ENCODE peak calls at places on chromosomes 16 and 17, in nine cellular contexts. J is CD8-positive, alpha-beta T cell; H is A549; Z is upper lobe of right lung; M is lower lobe of right lung; F is heart left ventricle; P is uterus; N is tibial artery; E is neural progenitor cell. G is an unnamed sample.
A peak's percentile ranks its signal among the peaks of the same experiment; 100 is the strongest.

GRCh38 chr16:10619271-10619849 is 39.0 kb upstream of the EMP2 start:
- DNase-seq in P (no peak), Z (peak; percentile 85), F (peak; percentile 74), J (no peak), H (no peak), N (no peak), M (peak; percentile 83), E (peak; percentile 50), G (no peak)

GRCh38 chr17:80781188-80781577 is 210.5 kb upstream of the CHMP6 start:
- DNase-seq in N (peak; percentile 68), J (no peak), H (no peak), Z (peak; percentile 77), M (peak; percentile 70), E (no peak), F (no peak), P (no peak), G (no peak)

GRCh38 chr17:30969989-30970680 is 704 bp upstream of the RNF135 start:
- DNase-seq in M (no peak), F (no peak), E (peak; percentile 54), N (peak; percentile 60), Z (no peak), H (peak; percentile 57), P (no peak), J (no peak), G (no peak)

GRCh38 chr16:30009990-30010816 is 624 bp downstream of the DOC2A start:
- DNase-seq in N (no peak), Z (no peak), P (no peak), E (no peak), J (no peak), H (no peak), F (no peak), M (no peak), G (no peak)

GRCh38 chr17:81738801-81739393 is 26.8 kb downstream of the SLC25A10 start:
- DNase-seq in N (no peak), F (no peak), H (no peak), P (no peak), Z (peak; percentile 55), J (no peak), E (no peak), M (peak; percentile 39), G (no peak)

GRCh38 chr16:48220891-48221290 is 23.2 kb upstream of the LONP2 start:
- DNase-seq in N (no peak), H (no peak), Z (no peak), E (no peak), P (no peak), F (no peak), J (no peak), M (no peak), G (no peak)

GRCh38 chr17:4209611-4210010 is 54.2 kb downstream of the ANKFY1 start:
- DNase-seq in J (no peak), F (peak; percentile 66), E (no peak), M (no peak), H (no peak), Z (no peak), N (no peak), P (no peak), G (no peak)

GRCh38 chr17:49148171-49148570 is 15.6 kb downstream of the B4GALNT2 start:
- DNase-seq in J (no peak), F (no peak), M (no peak), E (no peak), P (no peak), N (no peak), Z (no peak), H (no peak), G (no peak)

GRCh38 chr16:15542261-15542660 is 100.7 kb downstream of the MARF1 start:
- DNase-seq in Z (no peak), M (no peak), P (no peak), H (no peak), J (no peak), F (no peak), N (no peak), E (no peak), G (no peak)

GRCh38 chr16:29107299-29107698 is 122.4 kb downstream of the LAT start:
- DNase-seq in Z (no peak), H (no peak), P (no peak), N (no peak), M (no peak), J (no peak), E (peak; percentile 40), F (no peak), G (no peak)

GRCh38 chr17:78142113-78142861 is 3.9 kb upstream of the C17orf99 start:
- DNase-seq in P (no peak), F (no peak), E (no peak), J (no peak), H (peak; percentile 85), M (peak; percentile 86), N (no peak), Z (peak; percentile 89), G (no peak)

GRCh38 chr17:55420776-55421178 is 858 bp downstream of the MMD start:
- DNase-seq in E (peak; percentile 49), M (peak; percentile 71), F (peak; percentile 66), J (peak; percentile 7), Z (peak; percentile 76), H (peak; percentile 41), N (peak; percentile 73), P (peak; percentile 39), G (peak; percentile 26)

GRCh38 chr16:15604460-15605390 is 38.2 kb downstream of the MARF1 start:
- DNase-seq in J (no peak), Z (no peak), M (no peak), N (no peak), P (no peak), H (no peak), E (no peak), F (no peak), G (no peak)

GRCh38 chr17:81520021-81520894 is 7.7 kb upstream of the ACTG1 start:
- DNase-seq in E (peak; percentile 7), H (no peak), J (no peak), Z (peak; percentile 67), P (no peak), N (no peak), F (peak; percentile 23), M (peak; percentile 43), G (no peak)

GRCh38 chr17:57675988-57676387 is 69.1 kb downstream of the CCDC182 start:
- DNase-seq in M (no peak), N (peak; percentile 47), P (no peak), Z (no peak), E (no peak), H (no peak), F (no peak), J (no peak), G (no peak)

GRCh38 chr17:51435171-51435552 is 174.8 kb downstream of the UTP18 start:
- DNase-seq in J (no peak), E (no peak), Z (no peak), F (no peak), M (no peak), H (no peak), P (no peak), N (no peak), G (no peak)

DNA sequence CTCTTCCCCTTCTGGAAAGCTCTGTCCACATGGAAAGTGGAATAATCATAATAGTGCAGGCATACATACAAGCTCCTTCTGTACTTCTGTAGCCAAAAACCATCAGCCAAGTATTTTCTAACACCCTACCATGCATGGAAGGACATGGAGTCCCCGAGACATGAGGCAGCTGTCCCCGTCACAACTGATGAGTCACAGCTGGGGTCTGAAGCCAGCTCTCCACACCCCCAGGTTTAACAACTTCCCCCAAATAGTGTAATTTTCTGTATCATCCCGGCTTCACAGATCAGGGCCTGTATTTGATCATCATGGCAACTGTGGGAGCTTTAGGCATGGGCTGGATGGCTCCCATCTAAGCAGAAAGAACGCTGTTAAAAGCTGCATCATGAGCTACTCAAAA is 16.6 kb downstream of the C16orf96 start:
- DNase-seq in H (no peak), F (no peak), N (no peak), M (no peak), E (no peak), J (no peak), P (no peak), Z (no peak), G (no peak)
- H3K4me1 ChIP-seq in H (no peaks in the 10 kb centered on the region), F (no peaks in the 10 kb centered on the region), N (no peaks in the 10 kb centered on the region), M (no peaks in the 10 kb centered on the region), E (peaks cover 7% of the 10 kb centered on the region), J (peaks cover 9% of the 10 kb centered on the region), P (no peaks in the 10 kb centered on the region), Z (no peaks in the 10 kb centered on the region), G (no peaks in the 10 kb centered on the region)

GRCh38 chr16:23837553-23838308 is 1.9 kb downstream of the PRKCB start:
- DNase-seq in H (no peak), E (peak; percentile 11), J (no peak), N (no peak), P (no peak), M (no peak), F (no peak), Z (no peak), G (no peak)

GRCh38 chr16:23843143-23843542 is 7.4 kb downstream of the PRKCB start:
- DNase-seq in E (no peak), M (no peak), H (no peak), F (no peak), J (no peak), N (no peak), P (no peak), Z (no peak), G (no peak)

GRCh38 chr16:23838485-23839142 is 2.8 kb downstream of the PRKCB start:
- DNase-seq in N (no peak), F (no peak), J (no peak), E (no peak), Z (no peak), H (no peak), M (no peak), P (no peak), G (no peak)

GRCh38 chr16:23842137-23842600 is 6.4 kb downstream of the PRKCB start:
- DNase-seq in F (no peak), Z (no peak), H (no peak), M (no peak), J (no peak), P (no peak), N (no peak), E (no peak), G (no peak)

GRCh38 chr16:23840310-23840709 is 4.5 kb downstream of the PRKCB start:
- DNase-seq in P (no peak), M (no peak), H (no peak), F (no peak), J (no peak), Z (no peak), E (no peak), N (no peak), G (no peak)
- H3K4me1 ChIP-seq in P (no peaks in the 10 kb centered on the region), M (peaks cover 9% of the 10 kb centered on the region), H (no peaks in the 10 kb centered on the region), F (no peaks in the 10 kb centered on the region), J (peaks cover 41% of the 10 kb centered on the region), Z (no peaks in the 10 kb centered on the region), E (peaks cover 15% of the 10 kb centered on the region), N (peaks cover 23% of the 10 kb centered on the region), G (peaks cover 62% of the 10 kb centered on the region)

DNA sequence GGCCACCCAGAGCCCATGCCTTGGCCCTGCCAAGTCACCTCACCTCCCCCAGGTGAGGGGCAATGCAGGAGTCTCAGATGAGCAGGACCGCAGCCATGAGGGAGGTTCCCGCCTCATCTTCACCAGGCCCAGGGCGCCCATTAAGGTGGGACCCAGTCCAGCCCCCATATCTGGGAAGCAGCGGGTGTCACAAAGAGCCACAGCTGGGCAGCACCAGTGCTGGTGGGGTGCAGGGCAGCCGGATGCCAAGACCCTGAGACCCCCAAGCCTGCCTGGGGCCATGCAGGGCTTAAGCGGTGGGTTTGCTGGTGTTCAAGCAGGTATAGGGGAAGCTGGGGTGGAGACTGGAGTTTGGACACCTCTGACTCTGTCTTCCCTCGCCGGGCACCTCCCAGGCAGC is 237.8 kb upstream of the GSE1 start:
- DNase-seq in F (no peak), N (no peak), P (no peak), M (no peak), H (no peak), E (no peak), J (no peak), Z (no peak), G (no peak)
- H3K4me1 ChIP-seq in F (peaks cover 15% of the 10 kb centered on the region), N (peaks cover 93% of the 10 kb centered on the region), P (no peaks in the 10 kb centered on the region), M (peaks cover 21% of the 10 kb centered on the region), H (peaks cover 10% of the 10 kb centered on the region), E (no peaks in the 10 kb centered on the region), J (no peaks in the 10 kb centered on the region), Z (peaks cover 20% of the 10 kb centered on the region), G (no peaks in the 10 kb centered on the region)

GRCh38 chr16:87350681-87351319 is 32.8 kb downstream of the FBXO31 start:
- DNase-seq in H (no peak), F (no peak), J (no peak), E (no peak), N (no peak), Z (no peak), M (no peak), P (no peak), G (no peak)
- H3K4me1 ChIP-seq in H (no peaks in the 10 kb centered on the region), F (no peaks in the 10 kb centered on the region), J (peaks cover 2% of the 10 kb centered on the region), E (peaks cover 8% of the 10 kb centered on the region), N (no peaks in the 10 kb centered on the region), Z (peaks cover under 1% of the 10 kb centered on the region), M (peaks cover 1% of the 10 kb centered on the region), P (no peaks in the 10 kb centered on the region), G (peaks cover 9% of the 10 kb centered on the region)